ENCODE peak calls at places on chromosome 10, in ten cellular contexts. F is adrenal gland, L is spleen, A is heart right ventricle, V is RWPE2, J is uterus, P is HCT116, D is upper lobe of right lung, Y is DND-41, N is colonic mucosa. Z is an unnamed sample. For H3K4me1, the result is how much of the 10 kb centered on the place peaks cover.

GRCh38 chr10:86341361-86341811 is 25.2 kb downstream of the GRID1 start:
- DNase-seq in F (no peak), L (peak), A (no peak), V (peak), J (no peak), P (no peak), D (peak), Y (no peak), N (no peak), Z (no peak)

GRCh38 chr10:107689318-107689717 is 524.8 kb upstream of the SORCS1 start:
- DNase-seq in F (no peak), L (no peak), A (no peak), V (no peak), J (no peak), P (no peak), D (no peak), Y (no peak), N (no peak), Z (no peak)

GRCh38 chr10:97843296-97843671 is 6.4 kb upstream of the GOLGA7B start:
- DNase-seq in F (no peak), L (no peak), A (no peak), V (no peak), J (no peak), P (no peak), D (no peak), Y (no peak), N (no peak), Z (no peak)

GRCh38 chr10:133088524-133089460 is 1.1 kb downstream of the ADGRA1 start:
- DNase-seq in F (no peak), L (no peak), A (no peak), V (no peak), J (no peak), P (no peak), D (no peak), Y (no peak), N (no peak), Z (no peak)

GRCh38 chr10:17214486-17214885 is 13.0 kb upstream of the TRDMT1 start:
- DNase-seq in F (no peak), L (no peak), A (no peak), V (no peak), J (no peak), P (no peak), D (no peak), Y (no peak), N (no peak), Z (no peak)

GRCh38 chr10:19788075-19788686 is 28.1 kb upstream of the PLXDC2 start:
- DNase-seq in F (peak), L (no peak), A (peak), V (no peak), J (no peak), P (no peak), D (no peak), Y (peak), N (peak), Z (no peak)

GRCh38 chr10:8416755-8417154 is 362.3 kb downstream of the GATA3 start:
- DNase-seq in F (no peak), L (no peak), A (no peak), V (no peak), J (no peak), P (no peak), D (no peak), Y (no peak), N (no peak), Z (no peak)

GRCh38 chr10:92181575-92181974 is 109.3 kb downstream of the CPEB3 start:
- DNase-seq in F (no peak), L (no peak), A (no peak), V (no peak), J (no peak), P (no peak), D (no peak), Y (no peak), N (no peak), Z (no peak)

GRCh38 chr10:106957825-106958581 is 206.5 kb downstream of the SORCS1 start:
- DNase-seq in F (no peak), L (no peak), A (no peak), V (no peak), J (no peak), P (no peak), D (no peak), Y (no peak), N (no peak), Z (no peak)

GRCh38 chr10:87000491-87000890 is 19.6 kb upstream of the FAM25A start:
- DNase-seq in F (no peak), L (no peak), A (no peak), V (no peak), J (no peak), P (no peak), D (no peak), Y (no peak), N (no peak), Z (no peak)

GRCh38 chr10:86654411-86655172 is at the start of gene OPN4:
- DNase-seq in F (peak), L (peak), A (no peak), V (no peak), J (no peak), P (no peak), D (peak), Y (no peak), N (no peak), Z (peak)

GRCh38 chr10:124743188-124744046 is 761 bp downstream of the FAM53B start:
- DNase-seq in F (peak), L (peak), A (no peak), V (no peak), J (peak), P (no peak), D (peak), Y (peak), N (peak), Z (no peak)
- H3K4me1 ChIP-seq in F (under half), L (under half), A (half or more), V (half or more), J (under half), P (under half), D (half or more), Y (half or more), N (under half), Z (under half)

GRCh38 chr10:74589226-74589673 is 237.2 kb upstream of the KAT6B start:
- DNase-seq in F (peak), L (peak), A (peak), V (peak), J (peak), P (no peak), D (peak), Y (peak), N (peak), Z (no peak)

GRCh38 chr10:74586088-74586585 is 240.3 kb upstream of the KAT6B start:
- DNase-seq in F (peak), L (no peak), A (peak), V (no peak), J (no peak), P (no peak), D (no peak), Y (peak), N (no peak), Z (no peak)

GRCh38 chr10:74585231-74586087 is 240.9 kb upstream of the KAT6B start:
- DNase-seq in F (no peak), L (no peak), A (no peak), V (no peak), J (no peak), P (no peak), D (no peak), Y (peak), N (no peak), Z (no peak)

DNA sequence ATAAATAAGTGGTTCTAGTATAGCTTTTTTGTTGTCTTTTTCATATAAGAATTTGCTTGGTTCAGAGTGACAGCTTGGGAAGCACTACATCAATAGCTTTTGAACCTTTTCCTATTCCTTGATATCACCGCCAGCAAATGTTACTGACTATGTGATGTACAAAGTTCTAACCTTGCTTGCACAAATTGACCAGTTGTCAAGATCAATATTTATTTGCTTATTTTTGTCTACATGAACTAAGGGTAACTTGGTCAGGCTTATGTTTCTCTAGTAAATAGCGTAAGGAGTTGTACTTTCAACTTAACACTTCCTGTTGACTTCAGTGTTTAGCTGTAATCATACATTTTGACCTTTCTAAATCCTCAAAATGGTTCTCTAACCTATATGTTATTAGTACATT is 239.3 kb upstream of the KAT6B start:
- DNase-seq in F (no peak), L (no peak), A (no peak), V (no peak), J (no peak), P (no peak), D (no peak), Y (no peak), N (no peak), Z (no peak)
- H3K4me1 ChIP-seq in F (under half), L (under half), A (under half), V (under half), J (under half), P (under half), D (under half), Y (half or more), N (under half), Z (under half)

GRCh38 chr10:11176746-11177145 is 159.1 kb downstream of the CELF2 start:
- DNase-seq in F (no peak), L (no peak), A (no peak), V (no peak), J (no peak), P (no peak), D (no peak), Y (peak), N (no peak), Z (no peak)
- H3K4me1 ChIP-seq in F (under half), L (half or more), A (under half), V (under half), J (under half), P (under half), D (half or more), Y (half or more), N (under half), Z (under half)

GRCh38 chr10:103889121-103889720 is 28.8 kb downstream of the STN1 start:
- DNase-seq in F (no peak), L (no peak), A (no peak), V (no peak), J (no peak), P (no peak), D (no peak), Y (no peak), N (no peak), Z (no peak)
- H3K4me1 ChIP-seq in F (under half), L (under half), A (under half), V (under half), J (under half), P (half or more), D (half or more), Y (under half), N (under half), Z (half or more)

GRCh38 chr10:71638577-71639411 is 80.8 kb downstream of the C10orf105 start:
- DNase-seq in F (peak), L (peak), A (no peak), V (no peak), J (peak), P (no peak), D (no peak), Y (no peak), N (peak), Z (no peak)
- H3K4me1 ChIP-seq in F (under half), L (under half), A (under half), V (under half), J (under half), P (under half), D (under half), Y (under half), N (under half), Z (under half)

GRCh38 chr10:3484306-3485187 is 300.5 kb downstream of the KLF6 start:
- DNase-seq in F (no peak), L (no peak), A (no peak), V (no peak), J (no peak), P (no peak), D (no peak), Y (peak), N (no peak), Z (no peak)

GRCh38 chr10:3485287-3485686 is 299.7 kb downstream of the KLF6 start:
- DNase-seq in F (peak), L (no peak), A (no peak), V (no peak), J (no peak), P (no peak), D (no peak), Y (no peak), N (no peak), Z (no peak)

GRCh38 chr10:3487228-3487627 is 297.8 kb downstream of the KLF6 start:
- DNase-seq in F (no peak), L (no peak), A (no peak), V (no peak), J (no peak), P (no peak), D (no peak), Y (no peak), N (no peak), Z (no peak)

GRCh38 chr10:3482200-3482993 is 302.6 kb downstream of the KLF6 start:
- DNase-seq in F (peak), L (no peak), A (peak), V (peak), J (peak), P (peak), D (peak), Y (peak), N (peak), Z (peak)

DNA sequence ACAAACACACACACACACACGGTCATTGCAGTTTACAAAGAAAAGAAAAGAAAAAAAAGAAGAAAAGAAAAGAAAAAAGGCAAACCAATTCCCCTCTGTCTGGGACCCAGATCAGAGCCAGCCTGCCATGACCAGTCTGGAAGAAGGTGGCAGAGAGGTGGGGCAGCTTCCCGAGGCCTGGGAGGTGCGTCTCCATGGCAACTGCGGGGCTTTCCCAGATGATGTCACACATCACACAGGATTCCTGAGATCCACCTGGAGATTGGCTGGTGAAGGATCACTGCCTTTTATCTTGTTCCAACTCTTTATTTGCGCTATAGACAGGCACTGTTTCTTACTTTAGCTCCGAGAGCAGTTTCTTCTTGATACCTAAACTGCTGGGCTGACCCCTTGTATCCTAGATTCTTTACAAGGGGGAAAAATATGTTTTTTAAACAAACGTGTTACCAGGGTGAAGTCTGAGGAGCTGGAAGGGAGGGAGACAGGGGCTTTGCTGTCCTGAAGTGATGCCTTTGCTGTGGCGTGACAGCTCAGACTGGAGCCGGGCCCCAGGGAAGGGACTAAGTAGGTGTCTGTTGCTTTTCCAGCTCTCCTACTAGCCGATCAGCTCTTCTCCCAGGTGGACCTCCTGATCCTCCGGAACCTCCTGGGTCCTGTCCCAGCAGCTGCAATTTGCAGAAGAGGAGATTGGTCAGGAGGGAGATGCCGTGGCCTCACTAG is 298.5 kb downstream of the KLF6 start:
- DNase-seq in F (peak), L (no peak), A (no peak), V (peak), J (no peak), P (peak), D (peak), Y (no peak), N (peak), Z (peak)
- H3K4me1 ChIP-seq in F (under half), L (under half), A (under half), V (under half), J (under half), P (under half), D (under half), Y (under half), N (under half), Z (under half)

GRCh38 chr10:119303886-119304285 is 96.5 kb downstream of the GRK5 start:
- DNase-seq in F (no peak), L (no peak), A (no peak), V (no peak), J (no peak), P (no peak), D (no peak), Y (no peak), N (no peak), Z (peak)

GRCh38 chr10:119304541-119304940 is 97.2 kb downstream of the GRK5 start:
- DNase-seq in F (no peak), L (no peak), A (no peak), V (no peak), J (no peak), P (no peak), D (no peak), Y (no peak), N (no peak), Z (no peak)

GRCh38 chr10:119306514-119306951 is 99.2 kb downstream of the GRK5 start:
- DNase-seq in F (no peak), L (peak), A (no peak), V (no peak), J (no peak), P (no peak), D (no peak), Y (peak), N (no peak), Z (peak)

GRCh38 chr10:119306964-119307363 is 99.6 kb downstream of the GRK5 start:
- DNase-seq in F (no peak), L (no peak), A (no peak), V (no peak), J (no peak), P (no peak), D (no peak), Y (no peak), N (no peak), Z (no peak)

GRCh38 chr10:119305860-119306513 is 98.6 kb downstream of the GRK5 start:
- DNase-seq in F (peak), L (peak), A (peak), V (peak), J (peak), P (peak), D (no peak), Y (peak), N (peak), Z (peak)
- H3K4me1 ChIP-seq in F (under half), L (under half), A (under half), V (under half), J (under half), P (half or more), D (under half), Y (half or more), N (under half), Z (half or more)

DNA sequence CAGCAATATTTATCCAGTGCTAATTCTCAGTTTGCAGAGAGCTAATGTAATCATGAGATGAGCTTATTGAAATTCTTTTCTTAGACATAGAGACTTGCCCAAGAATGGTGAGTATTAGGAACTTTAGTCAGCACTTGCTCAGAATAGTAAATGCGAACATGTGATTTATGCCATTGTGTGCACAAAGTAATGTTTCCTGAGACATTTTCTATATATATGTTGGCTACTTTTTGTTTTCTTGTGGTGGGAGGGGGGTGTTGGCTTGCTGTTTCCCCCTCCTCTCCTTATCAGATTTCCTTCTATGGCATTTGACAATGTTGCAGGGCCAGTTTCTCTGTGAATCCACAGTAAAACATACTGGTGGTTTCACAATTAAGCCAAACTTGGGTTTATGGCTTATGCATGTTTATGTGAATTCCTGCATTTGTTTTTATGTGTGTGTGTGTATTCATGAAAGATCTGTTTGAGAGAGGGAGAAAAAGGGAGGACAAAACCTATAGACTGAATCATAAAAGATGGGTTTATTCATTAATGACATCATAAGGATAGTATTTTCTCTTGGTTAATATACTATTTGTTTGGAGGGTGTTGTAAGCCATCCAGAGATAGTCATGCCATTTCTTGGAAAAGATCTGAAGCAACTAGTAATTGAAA is 36.3 kb downstream of the ARID5B start:
- DNase-seq in F (no peak), L (no peak), A (no peak), V (no peak), J (no peak), P (no peak), D (no peak), Y (no peak), N (no peak), Z (peak)
- H3K4me1 ChIP-seq in F (under half), L (under half), A (under half), V (under half), J (under half), P (under half), D (half or more), Y (under half), N (under half), Z (under half)

GRCh38 chr10:89242840-89243586 is 8.6 kb downstream of the LIPA start:
- DNase-seq in F (peak), L (no peak), A (no peak), V (no peak), J (no peak), P (no peak), D (no peak), Y (no peak), N (no peak), Z (no peak)

GRCh38 chr10:89245802-89246201 is 5.8 kb downstream of the LIPA start:
- DNase-seq in F (no peak), L (no peak), A (no peak), V (no peak), J (no peak), P (no peak), D (no peak), Y (no peak), N (no peak), Z (no peak)

GRCh38 chr10:89241491-89242339 is 9.9 kb downstream of the LIPA start:
- DNase-seq in F (no peak), L (no peak), A (no peak), V (no peak), J (no peak), P (no peak), D (no peak), Y (no peak), N (no peak), Z (no peak)

GRCh38 chr10:89238956-89239713 is 12.4 kb downstream of the LIPA start:
- DNase-seq in F (no peak), L (no peak), A (no peak), V (no peak), J (no peak), P (no peak), D (no peak), Y (no peak), N (no peak), Z (no peak)

GRCh38 chr10:89242340-89242680 is 9.3 kb downstream of the LIPA start:
- DNase-seq in F (no peak), L (no peak), A (no peak), V (no peak), J (no peak), P (no peak), D (no peak), Y (no peak), N (no peak), Z (peak)
- H3K4me1 ChIP-seq in F (under half), L (under half), A (under half), V (under half), J (under half), P (under half), D (under half), Y (under half), N (under half), Z (under half)